ENCODE peak calls at places on chromosomes 11 and 22, in four cellular contexts. One of them, this sample, is unnamed.

GRCh38 chr11:11243790-11244469 is 109.1 kb downstream of the CSNK2A3 start:
- DNase-seq in iPS-NIHi11: peak; percentile 88
- DNase-seq in esophagus squamous epithelium: no peak
- DNase-seq in GM04504: no peak
- DNase-seq in this sample: peak; percentile 16

GRCh38 chr22:49606562-49606961 is 221.1 kb downstream of the BRD1 start:
- DNase-seq in esophagus squamous epithelium: no peak
- DNase-seq in iPS-NIHi11: no peak
- DNase-seq in GM04504: no peak
- DNase-seq in this sample: no peak

GRCh38 chr11:128194226-128194625 is 393.1 kb downstream of the ETS1 start:
- DNase-seq in iPS-NIHi11: no peak
- DNase-seq in GM04504: no peak
- DNase-seq in esophagus squamous epithelium: no peak
- DNase-seq in this sample: no peak

GRCh38 chr22:46462726-46463371 is 74.6 kb downstream of the CELSR1 start:
- DNase-seq in esophagus squamous epithelium: no peak
- DNase-seq in GM04504: peak; percentile 51
- DNase-seq in iPS-NIHi11: no peak
- DNase-seq in this sample: peak; percentile 75

GRCh38 chr22:19679476-19680099 is 34.7 kb upstream of the SEPTIN5 start:
- DNase-seq in esophagus squamous epithelium: no peak
- DNase-seq in GM04504: no peak
- DNase-seq in iPS-NIHi11: peak; percentile 86
- DNase-seq in this sample: no peak

GRCh38 chr11:96272542-96273306 is 70.3 kb downstream of the MAML2 start:
- DNase-seq in iPS-NIHi11: peak; percentile 22
- DNase-seq in GM04504: no peak
- DNase-seq in esophagus squamous epithelium: no peak
- DNase-seq in this sample: no peak

GRCh38 chr22:48494256-48494967 is 1333.3 kb downstream of the BRD1 start:
- DNase-seq in esophagus squamous epithelium: no peak
- DNase-seq in iPS-NIHi11: no peak
- DNase-seq in GM04504: no peak
- DNase-seq in this sample: no peak

GRCh38 chr11:78170874-78171549 is 17.4 kb downstream of the KCTD21 start:
- DNase-seq in GM04504: no peak
- DNase-seq in iPS-NIHi11: no peak
- DNase-seq in esophagus squamous epithelium: no peak
- DNase-seq in this sample: no peak

GRCh38 chr11:16924826-16925494 is 89.3 kb downstream of the PLEKHA7 start:
- DNase-seq in GM04504: peak; percentile 6
- DNase-seq in iPS-NIHi11: peak; percentile 91
- DNase-seq in esophagus squamous epithelium: no peak
- DNase-seq in this sample: no peak

GRCh38 chr22:42902875-42903510 is 45.9 kb upstream of the ARFGAP3 start:
- DNase-seq in GM04504: peak; percentile 39
- DNase-seq in iPS-NIHi11: no peak
- DNase-seq in esophagus squamous epithelium: no peak
- DNase-seq in this sample: no peak

GRCh38 chr22:49811014-49811791 is 16.5 kb downstream of the BRD1 start:
- DNase-seq in iPS-NIHi11: no peak
- DNase-seq in GM04504: no peak
- DNase-seq in esophagus squamous epithelium: no peak
- DNase-seq in this sample: no peak

GRCh38 chr11:114290503-114291239 is 5.5 kb upstream of the NNMT start:
- DNase-seq in esophagus squamous epithelium: no peak
- DNase-seq in GM04504: no peak
- DNase-seq in iPS-NIHi11: no peak
- DNase-seq in this sample: no peak

GRCh38 chr11:76102772-76103171 is 103.5 kb downstream of the WNT11 start:
- DNase-seq in iPS-NIHi11: no peak
- DNase-seq in esophagus squamous epithelium: no peak
- DNase-seq in GM04504: no peak
- DNase-seq in this sample: no peak

GRCh38 chr11:119803139-119803538 is 74.1 kb upstream of the NECTIN1 start:
- DNase-seq in iPS-NIHi11: no peak
- DNase-seq in GM04504: no peak
- DNase-seq in esophagus squamous epithelium: no peak
- DNase-seq in this sample: no peak

GRCh38 chr22:37904572-37905533 is 1.2 kb upstream of the MICALL1 start:
- DNase-seq in esophagus squamous epithelium: no peak
- DNase-seq in GM04504: peak; percentile 96
- DNase-seq in iPS-NIHi11: no peak
- DNase-seq in this sample: peak; percentile 97

GRCh38 chr11:71129624-71130023 is 122.8 kb downstream of the SHANK2 start:
- DNase-seq in GM04504: no peak
- DNase-seq in esophagus squamous epithelium: no peak
- DNase-seq in iPS-NIHi11: no peak
- DNase-seq in this sample: no peak

GRCh38 chr11:36249271-36249670 is 40.0 kb downstream of the COMMD9 start:
- DNase-seq in esophagus squamous epithelium: no peak
- DNase-seq in GM04504: peak; percentile 62
- DNase-seq in iPS-NIHi11: no peak
- DNase-seq in this sample: peak; percentile 91

GRCh38 chr11:133957926-133958325 is 1.2 kb upstream of the IGSF9B start:
- DNase-seq in iPS-NIHi11: no peak
- DNase-seq in esophagus squamous epithelium: no peak
- DNase-seq in GM04504: no peak
- DNase-seq in this sample: no peak

GRCh38 chr11:32039149-32039548 is 51.7 kb upstream of the RCN1 start:
- DNase-seq in GM04504: no peak
- DNase-seq in iPS-NIHi11: no peak
- DNase-seq in esophagus squamous epithelium: no peak
- DNase-seq in this sample: no peak

GRCh38 chr11:65429069-65429681 is 6.6 kb downstream of the NEAT1 start:
- DNase-seq in iPS-NIHi11: no peak
- DNase-seq in GM04504: peak; percentile 71
- DNase-seq in esophagus squamous epithelium: no peak
- DNase-seq in this sample: no peak

GRCh38 chr11:99781074-99781473 is 760.3 kb downstream of the CNTN5 start:
- DNase-seq in iPS-NIHi11: no peak
- DNase-seq in GM04504: no peak
- DNase-seq in esophagus squamous epithelium: no peak
- DNase-seq in this sample: no peak

GRCh38 chr22:38041760-38042584 is 15.2 kb upstream of the PICK1 start:
- DNase-seq in iPS-NIHi11: no peak
- DNase-seq in GM04504: no peak
- DNase-seq in esophagus squamous epithelium: no peak
- DNase-seq in this sample: no peak

GRCh38 chr11:10747733-10748132 is 3.3 kb upstream of the CTR9 start:
- DNase-seq in GM04504: no peak
- DNase-seq in esophagus squamous epithelium: no peak
- DNase-seq in iPS-NIHi11: no peak
- DNase-seq in this sample: no peak

GRCh38 chr22:27686534-27686933 is 115.0 kb downstream of the MN1 start:
- DNase-seq in iPS-NIHi11: no peak
- DNase-seq in esophagus squamous epithelium: no peak
- DNase-seq in GM04504: no peak
- DNase-seq in this sample: no peak

GRCh38 chr11:75547617-75548054 is 14.4 kb upstream of the SERPINH1 start:
- DNase-seq in GM04504: no peak
- DNase-seq in esophagus squamous epithelium: no peak
- DNase-seq in iPS-NIHi11: peak; percentile 92
- DNase-seq in this sample: no peak

GRCh38 chr11:12287009-12287373 is 90.4 kb upstream of the PARVA start:
- DNase-seq in GM04504: peak; percentile 92
- DNase-seq in esophagus squamous epithelium: no peak
- DNase-seq in iPS-NIHi11: no peak
- DNase-seq in this sample: peak; percentile 89

GRCh38 chr22:44536411-44536810 is 38.4 kb upstream of the RTL6 start:
- DNase-seq in iPS-NIHi11: no peak
- DNase-seq in GM04504: no peak
- DNase-seq in esophagus squamous epithelium: no peak
- DNase-seq in this sample: no peak

GRCh38 chr11:43825217-43825816 is 55.3 kb upstream of the ALKBH3 start:
- DNase-seq in GM04504: no peak
- DNase-seq in iPS-NIHi11: peak; percentile 28
- DNase-seq in esophagus squamous epithelium: no peak
- DNase-seq in this sample: no peak

GRCh38 chr22:21012446-21013407 is 2.2 kb upstream of the P2RX6 start:
- DNase-seq in iPS-NIHi11: no peak
- DNase-seq in GM04504: no peak
- DNase-seq in esophagus squamous epithelium: no peak
- DNase-seq in this sample: no peak

GRCh38 chr22:44403166-44403565 is 90.4 kb upstream of the SHISAL1 start:
- DNase-seq in iPS-NIHi11: no peak
- DNase-seq in esophagus squamous epithelium: no peak
- DNase-seq in GM04504: no peak
- DNase-seq in this sample: no peak